ENCODE peak calls at places on chromosomes 7 and 10, in six cellular contexts. One of them, this sample, is unnamed.

GRCh38 chr7:158834799-158835784 is 5.8 kb upstream of the ESYT2 start:
- DNase-seq in activated T-cell treated with anti-CD3 and anti-CD28 coated beads, Interleukin-2, amount 50 U/mL, for 72 hours: no peak
- DNase-seq in dorsolateral prefrontal cortex: no peak
- DNase-seq in H9: no peak
- DNase-seq in D341Med: no peak
- DNase-seq in M059J: no peak
- DNase-seq in this sample: no peak

GRCh38 chr10:91700273-91700672 is 67.4 kb upstream of the PPP1R3C start:
- DNase-seq in D341Med: no peak
- DNase-seq in dorsolateral prefrontal cortex: no peak
- DNase-seq in activated T-cell treated with anti-CD3 and anti-CD28 coated beads, Interleukin-2, amount 50 U/mL, for 72 hours: no peak
- DNase-seq in M059J: peak
- DNase-seq in H9: no peak
- DNase-seq in this sample: no peak

GRCh38 chr10:102422586-102423129 is 2.0 kb downstream of the FBXL15 start:
- DNase-seq in activated T-cell treated with anti-CD3 and anti-CD28 coated beads, Interleukin-2, amount 50 U/mL, for 72 hours: peak
- DNase-seq in M059J: no peak
- DNase-seq in D341Med: peak
- DNase-seq in H9: peak
- DNase-seq in dorsolateral prefrontal cortex: peak
- DNase-seq in this sample: peak

GRCh38 chr10:82392533-82392932 is 517.5 kb downstream of the NRG3 start:
- DNase-seq in dorsolateral prefrontal cortex: no peak
- DNase-seq in M059J: no peak
- DNase-seq in D341Med: no peak
- DNase-seq in activated T-cell treated with anti-CD3 and anti-CD28 coated beads, Interleukin-2, amount 50 U/mL, for 72 hours: no peak
- DNase-seq in H9: no peak
- DNase-seq in this sample: no peak

GRCh38 chr7:67573639-67574038 is 577.0 kb downstream of the TYW1 start:
- DNase-seq in D341Med: no peak
- DNase-seq in H9: no peak
- DNase-seq in activated T-cell treated with anti-CD3 and anti-CD28 coated beads, Interleukin-2, amount 50 U/mL, for 72 hours: no peak
- DNase-seq in M059J: no peak
- DNase-seq in dorsolateral prefrontal cortex: no peak
- DNase-seq in this sample: no peak

GRCh38 chr10:42874713-42875387 is 92.3 kb downstream of the BMS1 start:
- DNase-seq in dorsolateral prefrontal cortex: no peak
- DNase-seq in M059J: no peak
- DNase-seq in D341Med: no peak
- DNase-seq in H9: no peak
- DNase-seq in activated T-cell treated with anti-CD3 and anti-CD28 coated beads, Interleukin-2, amount 50 U/mL, for 72 hours: no peak
- DNase-seq in this sample: no peak

GRCh38 chr7:28939367-28939766 is 18.8 kb downstream of the TRIL start:
- DNase-seq in activated T-cell treated with anti-CD3 and anti-CD28 coated beads, Interleukin-2, amount 50 U/mL, for 72 hours: no peak
- DNase-seq in D341Med: no peak
- DNase-seq in H9: no peak
- DNase-seq in dorsolateral prefrontal cortex: no peak
- DNase-seq in M059J: no peak
- DNase-seq in this sample: no peak

GRCh38 chr10:81082621-81083376 is 545.1 kb downstream of the SH2D4B start:
- DNase-seq in activated T-cell treated with anti-CD3 and anti-CD28 coated beads, Interleukin-2, amount 50 U/mL, for 72 hours: no peak
- DNase-seq in M059J: no peak
- DNase-seq in H9: peak
- DNase-seq in dorsolateral prefrontal cortex: no peak
- DNase-seq in D341Med: no peak
- DNase-seq in this sample: peak

GRCh38 chr10:79146611-79147130 is 77.9 kb downstream of the ZMIZ1 start:
- DNase-seq in D341Med: no peak
- DNase-seq in M059J: no peak
- DNase-seq in H9: no peak
- DNase-seq in activated T-cell treated with anti-CD3 and anti-CD28 coated beads, Interleukin-2, amount 50 U/mL, for 72 hours: peak
- DNase-seq in dorsolateral prefrontal cortex: peak
- DNase-seq in this sample: no peak

GRCh38 chr10:61961278-61961677 is 59.8 kb downstream of the ARID5B start:
- DNase-seq in M059J: no peak
- DNase-seq in activated T-cell treated with anti-CD3 and anti-CD28 coated beads, Interleukin-2, amount 50 U/mL, for 72 hours: peak
- DNase-seq in D341Med: no peak
- DNase-seq in H9: no peak
- DNase-seq in dorsolateral prefrontal cortex: no peak
- DNase-seq in this sample: no peak

GRCh38 chr7:30703756-30704155 is 21.5 kb upstream of the CRHR2 start:
- DNase-seq in M059J: no peak
- DNase-seq in D341Med: no peak
- DNase-seq in dorsolateral prefrontal cortex: no peak
- DNase-seq in activated T-cell treated with anti-CD3 and anti-CD28 coated beads, Interleukin-2, amount 50 U/mL, for 72 hours: no peak
- DNase-seq in H9: no peak
- DNase-seq in this sample: no peak

GRCh38 chr7:55473935-55474334 is 98.4 kb downstream of the VOPP1 start:
- DNase-seq in dorsolateral prefrontal cortex: peak
- DNase-seq in activated T-cell treated with anti-CD3 and anti-CD28 coated beads, Interleukin-2, amount 50 U/mL, for 72 hours: no peak
- DNase-seq in D341Med: no peak
- DNase-seq in H9: no peak
- DNase-seq in M059J: no peak
- DNase-seq in this sample: no peak

GRCh38 chr7:2017914-2018785 is 214.6 kb downstream of the MAD1L1 start:
- DNase-seq in dorsolateral prefrontal cortex: no peak
- DNase-seq in H9: no peak
- DNase-seq in activated T-cell treated with anti-CD3 and anti-CD28 coated beads, Interleukin-2, amount 50 U/mL, for 72 hours: no peak
- DNase-seq in M059J: no peak
- DNase-seq in D341Med: no peak
- DNase-seq in this sample: no peak

GRCh38 chr10:119425881-119426170 is 116.7 kb downstream of the RGS10 start:
- DNase-seq in H9: no peak
- DNase-seq in activated T-cell treated with anti-CD3 and anti-CD28 coated beads, Interleukin-2, amount 50 U/mL, for 72 hours: no peak
- DNase-seq in M059J: no peak
- DNase-seq in dorsolateral prefrontal cortex: no peak
- DNase-seq in D341Med: no peak
- DNase-seq in this sample: no peak

GRCh38 chr10:239109-239508 is 103.9 kb downstream of the ZMYND11 start:
- DNase-seq in activated T-cell treated with anti-CD3 and anti-CD28 coated beads, Interleukin-2, amount 50 U/mL, for 72 hours: no peak
- DNase-seq in D341Med: no peak
- DNase-seq in M059J: peak
- DNase-seq in dorsolateral prefrontal cortex: no peak
- DNase-seq in H9: no peak
- DNase-seq in this sample: no peak

This sample was measured in GM23338.